ENCODE peak calls at places on chromosomes 7 and 10, in six cellular contexts. One of them, this sample, is unnamed.

GRCh38 chr10:4501306-4501705 is 324.7 kb upstream of the AKR1E2 start:
- DNase-seq in fibroblast of lung: peak; percentile 48
- DNase-seq in hepatocyte: peak; percentile 39
- DNase-seq in fibroblast of mammary gland: peak; percentile 34
- DNase-seq in heart left ventricle: no peak
- DNase-seq in GM06990: no peak
- DNase-seq in this sample: no peak

GRCh38 chr7:5636446-5636835 is 145.0 kb downstream of the RNF216 start:
- DNase-seq in heart left ventricle: no peak
- DNase-seq in fibroblast of lung: peak; percentile 23
- DNase-seq in hepatocyte: no peak
- DNase-seq in GM06990: no peak
- DNase-seq in fibroblast of mammary gland: peak; percentile 22
- DNase-seq in this sample: no peak

GRCh38 chr7:2670720-2671391 is 17.1 kb upstream of the AMZ1 start:
- DNase-seq in GM06990: peak; percentile 74
- DNase-seq in hepatocyte: peak; percentile 87
- DNase-seq in fibroblast of mammary gland: peak; percentile 44
- DNase-seq in fibroblast of lung: peak; percentile 35
- DNase-seq in heart left ventricle: peak; percentile 65
- DNase-seq in this sample: peak; percentile 58

GRCh38 chr10:68135922-68136718 is 26.8 kb downstream of the MYPN start:
- DNase-seq in GM06990: no peak
- DNase-seq in heart left ventricle: no peak
- DNase-seq in fibroblast of mammary gland: peak; percentile 96
- DNase-seq in hepatocyte: peak; percentile 16
- DNase-seq in fibroblast of lung: peak; percentile 94
- DNase-seq in this sample: peak; percentile 85

GRCh38 chr10:133462512-133463305 is 9.0 kb downstream of the SCART1 start:
- DNase-seq in GM06990: no peak
- DNase-seq in fibroblast of mammary gland: no peak
- DNase-seq in heart left ventricle: no peak
- DNase-seq in fibroblast of lung: no peak
- DNase-seq in hepatocyte: no peak
- DNase-seq in this sample: no peak

GRCh38 chr7:30984359-30985107 is 20.8 kb downstream of the GHRHR start:
- DNase-seq in fibroblast of lung: peak; percentile 64
- DNase-seq in fibroblast of mammary gland: peak; percentile 72
- DNase-seq in GM06990: no peak
- DNase-seq in heart left ventricle: no peak
- DNase-seq in hepatocyte: no peak
- DNase-seq in this sample: peak; percentile 76

GRCh38 chr10:42475168-42476098 is 162.9 kb downstream of the ZNF33B start:
- DNase-seq in heart left ventricle: no peak
- DNase-seq in hepatocyte: no peak
- DNase-seq in fibroblast of mammary gland: peak; percentile 6
- DNase-seq in fibroblast of lung: no peak
- DNase-seq in GM06990: no peak
- DNase-seq in this sample: peak; percentile 2

GRCh38 chr10:46524471-46525176 is 31.8 kb downstream of the GPRIN2 start:
- DNase-seq in heart left ventricle: no peak
- DNase-seq in fibroblast of lung: peak; percentile 76
- DNase-seq in hepatocyte: no peak
- DNase-seq in fibroblast of mammary gland: peak; percentile 82
- DNase-seq in GM06990: no peak
- DNase-seq in this sample: peak; percentile 44

GRCh38 chr7:116554436-116554835 is 29.6 kb downstream of the CAV1 start:
- DNase-seq in fibroblast of mammary gland: peak; percentile 50
- DNase-seq in hepatocyte: no peak
- DNase-seq in heart left ventricle: peak; percentile 36
- DNase-seq in GM06990: no peak
- DNase-seq in fibroblast of lung: peak; percentile 41
- DNase-seq in this sample: no peak

GRCh38 chr10:124708922-124709520 is 35.2 kb downstream of the FAM53B start:
- DNase-seq in fibroblast of mammary gland: no peak
- DNase-seq in heart left ventricle: no peak
- DNase-seq in GM06990: no peak
- DNase-seq in fibroblast of lung: no peak
- DNase-seq in hepatocyte: no peak
- DNase-seq in this sample: no peak

GRCh38 chr7:94324380-94325120 is 70.1 kb upstream of the COL1A2 start:
- DNase-seq in heart left ventricle: no peak
- DNase-seq in hepatocyte: peak; percentile 48
- DNase-seq in GM06990: no peak
- DNase-seq in fibroblast of mammary gland: peak; percentile 73
- DNase-seq in fibroblast of lung: peak; percentile 50
- DNase-seq in this sample: no peak

GRCh38 chr7:157391036-157391710 is 54.4 kb downstream of the DNAJB6 start:
- DNase-seq in hepatocyte: no peak
- DNase-seq in GM06990: no peak
- DNase-seq in fibroblast of mammary gland: peak; percentile 41
- DNase-seq in fibroblast of lung: no peak
- DNase-seq in heart left ventricle: no peak
- DNase-seq in this sample: no peak

GRCh38 chr10:70782401-70783055 is 2.6 kb downstream of the TBATA start:
- DNase-seq in fibroblast of lung: no peak
- DNase-seq in GM06990: no peak
- DNase-seq in heart left ventricle: peak; percentile 59
- DNase-seq in fibroblast of mammary gland: no peak
- DNase-seq in hepatocyte: no peak
- DNase-seq in this sample: no peak

GRCh38 chr10:63554666-63555065 is 33.5 kb downstream of the REEP3 start:
- DNase-seq in hepatocyte: no peak
- DNase-seq in heart left ventricle: no peak
- DNase-seq in fibroblast of lung: peak; percentile 99
- DNase-seq in fibroblast of mammary gland: peak; percentile 93
- DNase-seq in GM06990: peak; percentile 20
- DNase-seq in this sample: peak; percentile 40

GRCh38 chr10:29950391-29950790 is 109.0 kb downstream of the JCAD start:
- DNase-seq in GM06990: no peak
- DNase-seq in fibroblast of lung: peak; percentile 86
- DNase-seq in hepatocyte: no peak
- DNase-seq in heart left ventricle: no peak
- DNase-seq in fibroblast of mammary gland: peak; percentile 27
- DNase-seq in this sample: peak; percentile 58

GRCh38 chr7:94336009-94336408 is 58.7 kb upstream of the COL1A2 start:
- DNase-seq in GM06990: no peak
- DNase-seq in hepatocyte: no peak
- DNase-seq in fibroblast of lung: no peak
- DNase-seq in heart left ventricle: no peak
- DNase-seq in fibroblast of mammary gland: no peak
- DNase-seq in this sample: peak; percentile 55

GRCh38 chr10:122252805-122253204 is 18.3 kb upstream of the BTBD16 start:
- DNase-seq in hepatocyte: no peak
- DNase-seq in fibroblast of mammary gland: no peak
- DNase-seq in fibroblast of lung: peak; percentile 23
- DNase-seq in GM06990: no peak
- DNase-seq in heart left ventricle: no peak
- DNase-seq in this sample: peak; percentile 10

GRCh38 chr7:148501707-148502139 is 88.8 kb upstream of the C7orf33 start:
- DNase-seq in hepatocyte: peak; percentile 54
- DNase-seq in GM06990: peak; percentile 71
- DNase-seq in heart left ventricle: no peak
- DNase-seq in fibroblast of mammary gland: no peak
- DNase-seq in fibroblast of lung: peak; percentile 16
- DNase-seq in this sample: peak; percentile 52

GRCh38 chr10:12073526-12073925 is 4.8 kb downstream of the DHTKD1 start:
- DNase-seq in GM06990: peak; percentile 24
- DNase-seq in fibroblast of lung: no peak
- DNase-seq in hepatocyte: peak; percentile 36
- DNase-seq in fibroblast of mammary gland: no peak
- DNase-seq in heart left ventricle: no peak
- DNase-seq in this sample: no peak

GRCh38 chr10:79390551-79391229 is 43.4 kb downstream of the PPIF start:
- DNase-seq in hepatocyte: no peak
- DNase-seq in fibroblast of mammary gland: no peak
- DNase-seq in heart left ventricle: peak; percentile 23
- DNase-seq in GM06990: no peak
- DNase-seq in fibroblast of lung: no peak
- DNase-seq in this sample: no peak

GRCh38 chr7:99521399-99521798 is 16.9 kb downstream of the ZKSCAN5 start:
- DNase-seq in hepatocyte: no peak
- DNase-seq in fibroblast of mammary gland: no peak
- DNase-seq in GM06990: no peak
- DNase-seq in fibroblast of lung: no peak
- DNase-seq in heart left ventricle: no peak
- DNase-seq in this sample: no peak

GRCh38 chr10:29245476-29245875 is 43.4 kb upstream of the LYZL1 start:
- DNase-seq in heart left ventricle: no peak
- DNase-seq in fibroblast of lung: no peak
- DNase-seq in GM06990: no peak
- DNase-seq in fibroblast of mammary gland: no peak
- DNase-seq in hepatocyte: no peak
- DNase-seq in this sample: no peak

GRCh38 chr10:29328988-29329387 is 40.1 kb downstream of the LYZL1 start:
- DNase-seq in GM06990: no peak
- DNase-seq in heart left ventricle: peak; percentile 51
- DNase-seq in hepatocyte: no peak
- DNase-seq in fibroblast of mammary gland: peak; percentile 74
- DNase-seq in fibroblast of lung: peak; percentile 89
- DNase-seq in this sample: no peak

GRCh38 chr10:5283305-5284158 is 81.2 kb upstream of the UCN3 start:
- DNase-seq in fibroblast of mammary gland: peak; percentile 71
- DNase-seq in hepatocyte: peak; percentile 74
- DNase-seq in heart left ventricle: peak; percentile 44
- DNase-seq in GM06990: no peak
- DNase-seq in fibroblast of lung: peak; percentile 32
- DNase-seq in this sample: peak; percentile 74

GRCh38 chr7:74031403-74032190 is 3.6 kb downstream of the ELN start:
- DNase-seq in fibroblast of lung: no peak
- DNase-seq in GM06990: no peak
- DNase-seq in hepatocyte: no peak
- DNase-seq in heart left ventricle: no peak
- DNase-seq in fibroblast of mammary gland: no peak
- DNase-seq in this sample: no peak

GRCh38 chr7:139976838-139977656 is 85.7 kb downstream of the PARP12 start:
- DNase-seq in heart left ventricle: no peak
- DNase-seq in hepatocyte: no peak
- DNase-seq in fibroblast of lung: no peak
- DNase-seq in GM06990: no peak
- DNase-seq in fibroblast of mammary gland: no peak
- DNase-seq in this sample: no peak

DNA sequence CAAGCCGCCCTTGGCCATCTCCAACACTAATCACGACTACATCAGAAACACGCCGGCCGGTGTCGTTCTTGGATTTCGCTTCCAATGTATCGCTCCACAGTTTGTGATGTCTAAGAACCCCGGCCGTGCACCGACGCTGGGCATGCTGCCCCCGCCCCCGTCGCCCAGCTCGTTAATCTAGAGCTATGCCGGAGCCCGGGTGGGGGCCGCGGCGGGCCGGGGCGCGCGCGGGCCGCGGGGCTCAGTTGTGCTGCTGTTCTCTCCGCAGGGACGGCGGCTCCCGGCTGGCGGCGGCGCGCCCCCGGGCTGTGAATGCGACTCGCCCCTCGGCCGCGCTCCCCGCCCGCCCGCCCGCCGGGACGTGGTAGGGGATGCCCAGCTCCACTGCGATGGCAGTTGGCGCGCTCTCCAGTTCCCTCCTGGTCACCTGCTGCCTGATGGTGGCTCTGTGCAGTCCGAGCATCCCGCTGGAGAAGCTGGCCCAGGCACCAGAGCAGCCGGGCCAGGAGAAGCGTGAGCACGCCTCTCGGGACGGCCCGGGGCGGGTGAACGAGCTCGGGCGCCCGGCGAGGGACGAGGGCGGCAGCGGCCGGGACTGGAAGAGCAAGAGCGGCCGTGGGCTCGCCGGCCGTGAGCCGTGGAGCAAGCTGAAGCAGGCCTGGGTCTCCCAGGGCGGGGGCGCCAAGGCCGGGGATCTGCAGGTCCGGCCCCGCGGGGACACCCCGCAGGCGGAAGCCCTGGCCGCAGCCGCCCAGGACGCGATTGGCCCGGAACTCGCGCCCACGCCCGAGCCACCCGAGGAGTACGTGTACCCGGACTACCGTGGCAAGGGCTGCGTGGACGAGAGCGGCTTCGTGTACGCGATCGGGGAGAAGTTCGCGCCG is 1.9 kb downstream of the VWC2 start:
- DNase-seq in fibroblast of mammary gland: no peak
- DNase-seq in hepatocyte: peak; percentile 27
- DNase-seq in fibroblast of lung: no peak
- DNase-seq in GM06990: no peak
- DNase-seq in heart left ventricle: peak; percentile 30
- DNase-seq in this sample: no peak
- H3K4me3 ChIP-seq in fibroblast of mammary gland: no peak overlapping the region
- H3K4me3 ChIP-seq in hepatocyte: no peak overlapping the region
- H3K4me3 ChIP-seq in fibroblast of lung: no peak overlapping the region
- H3K4me3 ChIP-seq in GM06990: peak overlapping the region; percentile 21
- H3K4me3 ChIP-seq in heart left ventricle: peak overlapping the region; percentile 79
- H3K4me3 ChIP-seq in this sample: no peak overlapping the region

GRCh38 chr10:54133201-54133600 is 667.8 kb downstream of the PCDH15 start:
- DNase-seq in GM06990: no peak
- DNase-seq in hepatocyte: peak; percentile 16
- DNase-seq in fibroblast of lung: no peak
- DNase-seq in heart left ventricle: no peak
- DNase-seq in fibroblast of mammary gland: no peak
- DNase-seq in this sample: peak; percentile 4
- TF ChIP-seq CTCF in GM06990: no peak
- TF ChIP-seq CTCF in hepatocyte: peak; percentile 47
- TF ChIP-seq CTCF in fibroblast of lung: peak; percentile 47
- TF ChIP-seq CTCF in heart left ventricle: no peak
- TF ChIP-seq CTCF in fibroblast of mammary gland: peak; percentile 23
- TF ChIP-seq CTCF in this sample: peak; percentile 48

DNA sequence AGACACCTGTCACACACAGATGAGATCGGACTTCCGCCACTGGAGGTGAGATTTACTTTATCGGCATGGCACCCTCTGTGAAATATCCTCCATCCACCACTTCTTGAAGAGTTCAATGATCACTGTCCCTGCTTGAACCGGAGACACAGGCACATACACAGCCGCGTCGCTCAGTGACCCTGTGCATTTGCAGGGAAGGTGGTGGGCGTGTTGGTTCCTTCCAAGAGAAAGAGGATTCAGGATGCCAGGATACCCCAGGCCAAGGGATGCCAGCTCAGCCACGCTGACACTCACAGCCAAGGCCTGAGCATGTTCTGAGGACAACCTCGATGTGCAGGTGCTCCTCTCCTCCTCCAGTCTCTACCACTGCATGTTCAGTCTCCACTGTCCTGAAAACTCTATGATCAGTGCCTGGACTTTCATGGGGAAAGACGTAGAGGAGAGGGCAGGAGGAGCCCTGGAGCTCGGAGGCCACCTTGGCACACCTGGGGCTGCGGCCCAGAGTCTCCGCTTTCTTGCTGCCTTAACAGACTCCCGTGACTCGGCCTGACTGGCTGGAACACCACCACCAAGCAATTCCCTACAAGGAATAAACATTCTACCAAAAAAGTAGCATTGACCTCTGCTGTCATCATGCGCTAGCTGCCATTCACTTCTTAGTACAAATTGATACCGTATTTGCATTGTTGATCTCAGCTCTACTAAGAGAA is 115.2 kb downstream of the TCERG1L start:
- DNase-seq in heart left ventricle: no peak
- DNase-seq in fibroblast of mammary gland: no peak
- DNase-seq in GM06990: no peak
- DNase-seq in hepatocyte: no peak
- DNase-seq in fibroblast of lung: no peak
- DNase-seq in this sample: no peak
- H3K4me3 ChIP-seq in heart left ventricle: no peak overlapping the region
- H3K4me3 ChIP-seq in fibroblast of mammary gland: no peak overlapping the region
- H3K4me3 ChIP-seq in GM06990: no peak overlapping the region
- H3K4me3 ChIP-seq in hepatocyte: no peak overlapping the region
- H3K4me3 ChIP-seq in fibroblast of lung: no peak overlapping the region
- H3K4me3 ChIP-seq in this sample: no peak overlapping the region

GRCh38 chr10:101444058-101444457 is 90.1 kb downstream of the BTRC start:
- DNase-seq in hepatocyte: no peak
- DNase-seq in fibroblast of lung: no peak
- DNase-seq in heart left ventricle: no peak
- DNase-seq in GM06990: no peak
- DNase-seq in fibroblast of mammary gland: peak; percentile 31
- DNase-seq in this sample: peak; percentile 33
- TF ChIP-seq CTCF in hepatocyte: no peak
- TF ChIP-seq CTCF in fibroblast of lung: peak; percentile 40
- TF ChIP-seq CTCF in heart left ventricle: peak; percentile 8
- TF ChIP-seq CTCF in GM06990: peak; percentile 33
- TF ChIP-seq CTCF in fibroblast of mammary gland: peak; percentile 40
- TF ChIP-seq CTCF in this sample: peak; percentile 23